ENCODE peak calls at places on chromosomes 6 and 20, in nine cellular contexts. V, L, W, B, H, I, U, X and R are unnamed samples.

GRCh38 chr20:63955281-63955845 is 853 bp downstream of the UCKL1 start:
- DNase-seq in L (no peak), V (no peak), U (peak; percentile 57), H (peak; percentile 15), I (peak; percentile 33), X (no peak), B (no peak), W (peak; percentile 44), R (no peak)

GRCh38 chr6:118659513-118660217 is 8.3 kb upstream of the CEP85L start:
- DNase-seq in L (no peak), U (no peak), I (no peak), B (no peak), H (no peak), X (no peak), V (no peak), W (no peak), R (no peak)

GRCh38 chr6:169990095-169991030 is 238.9 kb downstream of the ERMARD start:
- DNase-seq in H (no peak), U (peak; percentile 20), L (no peak), V (no peak), I (no peak), X (peak; percentile 34), W (no peak), B (no peak), R (no peak)

GRCh38 chr20:35660122-35660937 is 4.4 kb downstream of the CPNE1 start:
- DNase-seq in B (no peak), H (no peak), X (no peak), L (no peak), W (no peak), U (no peak), V (no peak), I (no peak), R (no peak)

GRCh38 chr20:58450259-58450658 is 61.2 kb downstream of the VAPB start:
- DNase-seq in W (no peak), X (no peak), H (no peak), I (no peak), U (no peak), B (no peak), L (no peak), V (no peak), R (no peak)

GRCh38 chr6:44176935-44177509 is 18.4 kb downstream of the CAPN11 start:
- DNase-seq in W (no peak), H (no peak), L (no peak), U (peak; percentile 24), X (peak; percentile 63), V (no peak), B (no peak), I (no peak), R (no peak)

GRCh38 chr20:34448517-34448916 is 67.7 kb upstream of the DYNLRB1 start:
- DNase-seq in W (no peak), I (no peak), V (no peak), L (no peak), U (no peak), H (no peak), B (no peak), X (no peak), R (no peak)

GRCh38 chr20:44601801-44602204 is 19.4 kb downstream of the PKIG start:
- DNase-seq in B (peak; percentile 23), I (peak; percentile 89), H (peak; percentile 93), W (no peak), L (peak; percentile 56), U (no peak), X (no peak), V (peak; percentile 77), R (no peak)

GRCh38 chr6:53054532-53054931 is 10.7 kb upstream of the FBXO9 start:
- DNase-seq in B (no peak), L (no peak), W (no peak), H (no peak), I (no peak), X (no peak), U (no peak), V (no peak), R (no peak)

GRCh38 chr6:16637635-16638034 is 123.6 kb downstream of the ATXN1 start:
- DNase-seq in W (no peak), H (no peak), B (no peak), I (no peak), X (no peak), U (no peak), L (no peak), V (no peak), R (no peak)

GRCh38 chr20:62996596-62996982 is 10.2 kb downstream of the BHLHE23 start:
- DNase-seq in X (no peak), B (no peak), V (no peak), W (no peak), H (no peak), L (no peak), U (no peak), I (no peak), R (no peak)

GRCh38 chr6:130434174-130434873 is 68.5 kb downstream of the TMEM200A start:
- DNase-seq in V (peak; percentile 24), I (peak; percentile 24), H (peak; percentile 77), L (no peak), W (no peak), U (no peak), B (no peak), X (no peak), R (peak; percentile 88)

GRCh38 chr6:81031429-81031828 is 721.1 kb downstream of the TENT5A start:
- DNase-seq in L (no peak), W (no peak), B (no peak), V (no peak), I (no peak), H (no peak), U (no peak), X (no peak), R (no peak)

GRCh38 chr20:43680976-43681375 is 14.1 kb downstream of the MYBL2 start:
- DNase-seq in U (no peak), B (no peak), V (no peak), I (no peak), X (no peak), W (no peak), H (no peak), L (no peak), R (no peak)

GRCh38 chr20:57369601-57370000 is 18.5 kb downstream of the RAE1 start:
- DNase-seq in H (no peak), L (no peak), W (no peak), V (no peak), B (no peak), U (no peak), X (no peak), I (no peak), R (no peak)

GRCh38 chr6:9044426-9044825 is 609.1 kb upstream of the SLC35B3 start:
- DNase-seq in H (no peak), L (no peak), X (no peak), U (no peak), W (no peak), B (no peak), I (no peak), V (no peak), R (no peak)

GRCh38 chr20:29873946-29874345 is 1383.5 kb upstream of the DEFB115 start:
- DNase-seq in H (peak; percentile 70), B (no peak), X (peak; percentile 67), W (peak; percentile 70), I (peak; percentile 51), L (no peak), U (peak; percentile 76), V (no peak), R (peak; percentile 6)

GRCh38 chr6:33856655-33857054 is 52.9 kb upstream of the MLN start:
- DNase-seq in X (peak; percentile 56), W (no peak), V (no peak), L (no peak), B (no peak), I (no peak), H (no peak), U (peak; percentile 44), R (no peak)

GRCh38 chr6:110864816-110865215 is 9.8 kb upstream of the AMD1 start:
- DNase-seq in H (no peak), B (no peak), L (no peak), U (no peak), X (no peak), V (no peak), W (peak; percentile 46), I (no peak), R (no peak)

GRCh38 chr6:89122625-89123024 is 4.8 kb upstream of the SRSF12 start:
- DNase-seq in W (peak; percentile 56), X (peak; percentile 18), U (no peak), L (no peak), I (peak; percentile 66), H (peak; percentile 44), V (peak; percentile 27), B (no peak), R (no peak)
- TF ChIP-seq CTCF in W (peak; percentile 55), X (peak; percentile 55), U (no peak), L (peak; percentile 40), I (peak; percentile 63), H (peak; percentile 53), V (peak; percentile 63), B (peak; percentile 25), R (peak; percentile 63)

GRCh38 chr6:4021862-4022715 is 56.8 kb downstream of the FAM217A start:
- DNase-seq in W (no peak), V (no peak), L (no peak), U (no peak), I (no peak), X (peak; percentile 15), B (no peak), H (peak; percentile 31), R (no peak)
- TF ChIP-seq CTCF in W (no peak), V (no peak), L (no peak), U (no peak), I (no peak), X (no peak), B (no peak), H (no peak), R (no peak)

GRCh38 chr6:103080497-103080896 is 1687.0 kb downstream of the GRIK2 start:
- DNase-seq in L (no peak), U (no peak), I (no peak), X (no peak), B (no peak), V (no peak), H (no peak), W (no peak), R (no peak)

GRCh38 chr6:103085801-103086200 is 1692.3 kb downstream of the GRIK2 start:
- DNase-seq in I (no peak), U (no peak), W (no peak), V (no peak), B (no peak), H (no peak), X (no peak), L (no peak), R (no peak)

GRCh38 chr6:103079867-103080266 is 1686.4 kb downstream of the GRIK2 start:
- DNase-seq in X (no peak), W (no peak), H (no peak), L (no peak), V (no peak), U (no peak), B (no peak), I (no peak), R (no peak)

DNA sequence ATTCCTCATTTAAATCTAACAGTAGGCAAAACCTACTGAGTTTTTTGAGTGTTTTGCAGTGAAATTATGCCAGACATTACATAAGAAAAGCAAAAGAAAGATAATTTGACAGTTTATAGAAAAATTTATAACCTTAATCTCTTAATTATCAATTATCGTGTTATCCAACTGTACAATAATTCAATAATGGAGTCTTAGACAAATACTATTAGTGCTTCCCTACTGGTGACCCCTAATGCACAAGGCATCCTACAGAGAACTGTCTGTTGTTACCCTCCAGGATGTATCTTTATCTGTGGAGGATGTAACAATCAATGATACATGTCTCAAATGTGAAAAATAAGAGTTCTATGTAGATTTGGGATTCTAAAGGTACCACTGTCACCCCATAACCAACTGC is 1687.6 kb downstream of the GRIK2 start:
- DNase-seq in B (no peak), I (no peak), L (no peak), X (no peak), W (no peak), U (no peak), V (no peak), H (no peak), R (no peak)
- TF ChIP-seq CTCF in B (no peak), I (no peak), L (no peak), X (no peak), W (no peak), U (no peak), V (no peak), H (no peak), R (no peak)

GRCh38 chr6:161374971-161375873 is 101.4 kb upstream of the AGPAT4 start:
- DNase-seq in W (peak; percentile 67), B (peak; percentile 58), L (no peak), H (peak; percentile 62), X (no peak), U (no peak), V (no peak), I (peak; percentile 76), R (no peak)
- TF ChIP-seq CTCF in W (peak; percentile 39), B (no peak), L (peak; percentile 34), H (peak; percentile 44), X (no peak), U (no peak), V (peak; percentile 63), I (peak; percentile 54), R (peak; percentile 16)